ENCODE peak calls at places on chromosomes 16 and 17, in eight cellular contexts. E is keratinocyte; I is activated CD8-positive, alpha-beta T cell treated with anti-CD3 and anti-CD28 coated beads for 36 hours; K is brain microvascular endothelial cell; H is astrocyte of the spinal cord; F is ovary; Z is CD8-positive, alpha-beta T cell; R is lung. D is an unnamed sample.

GRCh38 chr16:79156761-79157160 is 443.8 kb downstream of the MAF start:
- DNase-seq in E (no peak), I (no peak), K (no peak), H (no peak), F (no peak), Z (no peak), R (no peak), D (no peak)

GRCh38 chr17:34706029-34706428 is 126.6 kb downstream of the TMEM132E start:
- DNase-seq in E (no peak), I (peak), K (peak), H (peak), F (no peak), Z (no peak), R (no peak), D (no peak)

GRCh38 chr17:16379654-16380053 is 1.2 kb upstream of the UBB start:
- DNase-seq in E (no peak), I (no peak), K (no peak), H (no peak), F (no peak), Z (no peak), R (no peak), D (no peak)

GRCh38 chr16:25108054-25108453 is 3.5 kb upstream of the LCMT1 start:
- DNase-seq in E (no peak), I (peak), K (no peak), H (no peak), F (no peak), Z (peak), R (no peak), D (no peak)

GRCh38 chr17:10021239-10021638 is 116.2 kb upstream of the RCVRN start:
- DNase-seq in E (no peak), I (no peak), K (no peak), H (peak), F (no peak), Z (no peak), R (peak), D (no peak)

GRCh38 chr17:4548721-4549531 is 6.3 kb downstream of the MYBBP1A start:
- DNase-seq in E (no peak), I (no peak), K (no peak), H (no peak), F (no peak), Z (no peak), R (no peak), D (no peak)

GRCh38 chr17:48161127-48161905 is 53.8 kb downstream of the SNX11 start:
- DNase-seq in E (no peak), I (no peak), K (no peak), H (no peak), F (no peak), Z (no peak), R (no peak), D (no peak)

GRCh38 chr17:78708510-78708973 is 73.5 kb downstream of the CYTH1 start:
- DNase-seq in E (peak), I (peak), K (peak), H (peak), F (peak), Z (peak), R (peak), D (peak)

GRCh38 chr17:6927290-6927844 is 68.5 kb upstream of the ALOX12 start:
- DNase-seq in E (no peak), I (no peak), K (no peak), H (peak), F (no peak), Z (no peak), R (no peak), D (peak)

GRCh38 chr16:66618588-66618987 is 14.1 kb downstream of the CMTM3 start:
- DNase-seq in E (peak), I (no peak), K (peak), H (peak), F (peak), Z (no peak), R (no peak), D (peak)

GRCh38 chr17:4790705-4791088 is 1.9 kb downstream of the GLTPD2 start:
- DNase-seq in E (no peak), I (no peak), K (no peak), H (no peak), F (no peak), Z (no peak), R (no peak), D (no peak)

GRCh38 chr16:4505356-4506153 is 29.4 kb downstream of the HMOX2 start:
- DNase-seq in E (no peak), I (peak), K (no peak), H (no peak), F (no peak), Z (peak), R (peak), D (no peak)

GRCh38 chr17:35117984-35118383 is 1.7 kb downstream of the RAD51D start:
- DNase-seq in E (no peak), I (peak), K (peak), H (peak), F (no peak), Z (peak), R (no peak), D (peak)

GRCh38 chr17:60729854-60730253 is 52.2 kb downstream of the BCAS3 start:
- DNase-seq in E (no peak), I (no peak), K (peak), H (peak), F (no peak), Z (no peak), R (no peak), D (no peak)

GRCh38 chr17:47176438-47176837 is 12.7 kb downstream of the CDC27 start:
- DNase-seq in E (no peak), I (no peak), K (no peak), H (no peak), F (no peak), Z (no peak), R (no peak), D (no peak)

GRCh38 chr17:3685174-3685812 is 10.7 kb downstream of the P2RX5 start:
- DNase-seq in E (no peak), I (no peak), K (no peak), H (no peak), F (no peak), Z (no peak), R (no peak), D (no peak)

GRCh38 chr17:69067274-69068047 is 6.7 kb upstream of the ABCA9 start:
- DNase-seq in E (no peak), I (no peak), K (no peak), H (no peak), F (no peak), Z (no peak), R (no peak), D (no peak)

GRCh38 chr17:44084131-44084538 is 13.6 kb downstream of the G6PC3 start:
- DNase-seq in E (no peak), I (peak), K (no peak), H (no peak), F (no peak), Z (no peak), R (no peak), D (no peak)

GRCh38 chr16:67804853-67805542 is 1.4 kb downstream of the RANBP10 start:
- DNase-seq in E (no peak), I (peak), K (no peak), H (no peak), F (no peak), Z (no peak), R (no peak), D (peak)

GRCh38 chr16:4538067-4538385 is 547 bp downstream of the CDIP1 start:
- DNase-seq in E (no peak), I (no peak), K (no peak), H (no peak), F (no peak), Z (no peak), R (no peak), D (no peak)

GRCh38 chr16:49639739-49640388 is 216.0 kb downstream of the ZNF423 start:
- DNase-seq in E (no peak), I (no peak), K (peak), H (peak), F (peak), Z (no peak), R (no peak), D (no peak)

GRCh38 chr17:49742256-49742655 is 21.7 kb downstream of the FAM117A start:
- DNase-seq in E (no peak), I (no peak), K (no peak), H (no peak), F (no peak), Z (no peak), R (no peak), D (no peak)

GRCh38 chr17:8221663-8222379 is 11.4 kb upstream of the AURKB start:
- DNase-seq in E (peak), I (peak), K (peak), H (peak), F (peak), Z (peak), R (peak), D (peak)

GRCh38 chr16:87190288-87191240 is 126.6 kb downstream of the C16orf95 start:
- DNase-seq in E (no peak), I (no peak), K (no peak), H (no peak), F (no peak), Z (no peak), R (no peak), D (no peak)
- TF ChIP-seq CTCF in E (no peak), I (no peak), K (no peak), H (peak), F (no peak), Z (no peak), R (no peak), D (peak)

GRCh38 chr17:19897901-19898300 is 30.2 kb upstream of the ULK2 start:
- DNase-seq in E (no peak), I (no peak), K (peak), H (peak), F (no peak), Z (no peak), R (no peak), D (peak)
- TF ChIP-seq CTCF in E (no peak), I (no peak), K (no peak), H (no peak), F (no peak), Z (no peak), R (no peak), D (no peak)

DNA sequence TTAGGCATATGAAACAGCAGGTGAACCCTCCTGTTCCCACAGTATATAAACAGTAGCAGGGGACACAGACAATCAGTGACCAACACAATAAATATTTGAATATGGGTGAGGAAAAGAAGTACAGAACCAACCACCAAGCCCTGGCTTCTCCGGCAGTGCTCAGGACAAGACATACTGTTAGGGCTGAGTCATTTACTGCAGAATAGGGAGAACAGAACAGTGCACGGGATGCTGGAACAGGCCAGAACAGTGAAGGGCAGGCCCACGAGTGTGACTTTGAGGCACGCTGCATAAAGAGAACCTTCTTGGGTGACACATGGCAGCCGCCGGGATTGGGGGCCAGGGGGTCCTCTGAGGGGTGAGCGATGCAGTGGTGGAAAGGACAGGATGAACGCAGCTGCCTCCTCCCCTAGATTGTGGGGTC is 160.4 kb downstream of the CMIP start:
- DNase-seq in E (peak), I (no peak), K (peak), H (peak), F (no peak), Z (no peak), R (no peak), D (peak)
- TF ChIP-seq CTCF in E (no peak), I (no peak), K (no peak), H (no peak), F (no peak), Z (no peak), R (no peak), D (no peak)

DNA sequence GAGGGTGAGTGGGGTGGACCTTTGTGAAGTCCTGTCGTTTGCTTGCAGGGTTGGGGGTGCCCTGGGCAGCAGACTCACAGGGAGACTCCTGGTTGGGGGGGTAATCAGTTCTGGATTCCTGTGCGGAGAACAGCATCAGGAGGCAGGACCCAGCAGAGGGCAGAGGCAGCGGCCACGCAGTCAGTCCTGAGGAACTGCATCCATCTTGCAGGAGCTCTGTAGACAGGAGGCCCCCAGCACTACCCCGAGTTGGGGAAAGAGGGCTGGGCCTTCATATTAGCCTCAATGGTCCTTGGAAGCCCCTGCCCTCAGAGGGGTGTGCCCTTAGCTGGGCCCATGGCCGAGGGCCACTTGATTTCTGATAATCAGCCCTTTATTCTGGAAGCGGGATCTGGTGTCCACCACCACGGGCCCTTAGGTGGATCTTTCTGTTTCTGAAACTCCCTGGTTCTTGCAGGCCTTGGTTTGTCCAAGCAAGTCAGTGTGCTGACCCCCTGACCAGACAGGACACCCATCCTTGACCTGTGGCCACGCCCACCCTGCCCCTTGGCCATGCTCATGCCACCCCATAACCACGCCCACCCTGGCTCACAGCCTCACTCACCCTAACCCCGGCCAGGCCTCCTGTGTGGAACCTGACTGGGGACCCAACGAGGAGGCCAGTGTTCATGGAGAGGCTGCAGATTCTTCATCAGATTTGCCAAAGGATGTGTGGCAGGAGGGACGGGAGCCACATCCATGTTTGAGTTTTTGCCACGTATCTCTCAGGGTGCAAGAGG is 73.5 kb upstream of the CBX4 start:
- DNase-seq in E (no peak), I (no peak), K (no peak), H (no peak), F (no peak), Z (no peak), R (no peak), D (no peak)
- TF ChIP-seq CTCF in E (no peak), I (no peak), K (no peak), H (no peak), F (no peak), Z (no peak), R (no peak), D (no peak)